ENCODE peak calls at places on chromosomes 3 and 15, in nine cellular contexts. I, H, W, D, O, E, Z, X and R are unnamed samples.

GRCh38 chr15:88454867-88455810 is 12.0 kb downstream of the MRPL46 start:
- DNase-seq in I (peak), H (peak), W (no peak), D (peak), O (no peak), E (peak), Z (peak), X (peak), R (peak)

GRCh38 chr3:100006570-100007271 is 107.6 kb downstream of the FILIP1L start:
- DNase-seq in I (no peak), H (no peak), W (no peak), D (no peak), O (no peak), E (no peak), Z (no peak), X (no peak), R (no peak)

GRCh38 chr15:34481370-34481769 is 43.8 kb upstream of the GOLGA8A start:
- DNase-seq in I (no peak), H (no peak), W (no peak), D (no peak), O (no peak), E (no peak), Z (no peak), X (no peak), R (no peak)

GRCh38 chr15:68816795-68817303 is 3.8 kb downstream of the ANP32A start:
- DNase-seq in I (peak), H (peak), W (no peak), D (no peak), O (no peak), E (peak), Z (no peak), X (no peak), R (no peak)

GRCh38 chr15:23857028-23857641 is 170.0 kb upstream of the NDN start:
- DNase-seq in I (no peak), H (peak), W (no peak), D (no peak), O (no peak), E (peak), Z (peak), X (no peak), R (no peak)

GRCh38 chr3:132033471-132033870 is 1.3 kb downstream of the CPNE4 start:
- DNase-seq in I (no peak), H (no peak), W (no peak), D (no peak), O (no peak), E (no peak), Z (no peak), X (no peak), R (no peak)

GRCh38 chr15:84859143-84859542 is 25.3 kb upstream of the SLC28A1 start:
- DNase-seq in I (no peak), H (peak), W (no peak), D (no peak), O (no peak), E (no peak), Z (no peak), X (no peak), R (no peak)

GRCh38 chr3:132161608-132162007 is 126.8 kb upstream of the CPNE4 start:
- DNase-seq in I (no peak), H (no peak), W (no peak), D (no peak), O (no peak), E (no peak), Z (no peak), X (no peak), R (no peak)

GRCh38 chr15:58135511-58136174 is 2.5 kb upstream of the AQP9 start:
- DNase-seq in I (no peak), H (no peak), W (no peak), D (no peak), O (no peak), E (no peak), Z (no peak), X (no peak), R (no peak)

GRCh38 chr15:58136731-58137130 is 1.4 kb upstream of the AQP9 start:
- DNase-seq in I (no peak), H (no peak), W (no peak), D (no peak), O (no peak), E (no peak), Z (no peak), X (no peak), R (no peak)

GRCh38 chr15:58139631-58140522 is 1.7 kb downstream of the AQP9 start:
- DNase-seq in I (no peak), H (no peak), W (no peak), D (no peak), O (peak), E (no peak), Z (no peak), X (no peak), R (no peak)

GRCh38 chr15:58138106-58138505 is at the start of gene AQP9:
- DNase-seq in I (no peak), H (no peak), W (no peak), D (no peak), O (no peak), E (no peak), Z (no peak), X (no peak), R (peak)

GRCh38 chr15:58137686-58138085 is 495 bp upstream of the AQP9 start:
- DNase-seq in I (no peak), H (no peak), W (no peak), D (no peak), O (no peak), E (no peak), Z (no peak), X (no peak), R (no peak)
- H3K4me3 ChIP-seq in I (no peak), H (no peak), W (no peak), D (no peak), O (no peak), E (no peak), Z (no peak), X (no peak), R (no peak)

GRCh38 chr3:118813472-118813871 is 221.2 kb downstream of the IGSF11 start:
- DNase-seq in I (no peak), H (no peak), W (no peak), D (no peak), O (no peak), E (no peak), Z (no peak), X (no peak), R (no peak)
- H3K4me3 ChIP-seq in I (no peak), H (no peak), W (no peak), D (no peak), O (no peak), E (no peak), Z (no peak), X (no peak), R (no peak)

GRCh38 chr3:9915252-9916141 is 1.4 kb upstream of the IL17RC start:
- DNase-seq in I (no peak), H (peak), W (peak), D (peak), O (peak), E (peak), Z (no peak), X (peak), R (peak)
- H3K4me3 ChIP-seq in I (no peak), H (peak), W (peak), D (peak), O (peak), E (peak), Z (peak), X (peak), R (peak)

DNA sequence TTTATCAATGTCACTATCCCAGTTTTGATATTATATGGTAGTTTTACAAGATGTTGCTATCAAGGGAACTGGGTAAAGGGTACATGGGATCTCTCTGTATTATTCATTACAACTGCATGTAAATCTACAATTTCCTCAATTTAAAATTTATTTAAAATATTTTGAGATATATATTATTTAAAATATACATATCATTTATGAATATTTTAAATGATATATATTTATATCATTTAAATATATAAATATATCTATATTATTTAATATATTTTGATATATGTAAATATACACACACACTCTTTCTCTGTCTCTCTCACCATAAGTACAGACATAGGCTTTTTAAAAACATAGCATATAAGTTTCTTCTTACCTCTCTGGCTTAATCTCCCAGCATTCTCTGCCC is 104.7 kb downstream of the TP63 start:
- DNase-seq in I (no peak), H (no peak), W (no peak), D (no peak), O (no peak), E (no peak), Z (no peak), X (no peak), R (no peak)
- H3K4me3 ChIP-seq in I (no peak), H (no peak), W (no peak), D (no peak), O (no peak), E (no peak), Z (no peak), X (no peak), R (no peak)

GRCh38 chr3:25654576-25654975 is 10.1 kb downstream of the TOP2B start:
- DNase-seq in I (no peak), H (no peak), W (no peak), D (no peak), O (no peak), E (no peak), Z (no peak), X (no peak), R (no peak)
- H3K4me3 ChIP-seq in I (no peak), H (no peak), W (no peak), D (no peak), O (no peak), E (no peak), Z (no peak), X (no peak), R (no peak)

DNA sequence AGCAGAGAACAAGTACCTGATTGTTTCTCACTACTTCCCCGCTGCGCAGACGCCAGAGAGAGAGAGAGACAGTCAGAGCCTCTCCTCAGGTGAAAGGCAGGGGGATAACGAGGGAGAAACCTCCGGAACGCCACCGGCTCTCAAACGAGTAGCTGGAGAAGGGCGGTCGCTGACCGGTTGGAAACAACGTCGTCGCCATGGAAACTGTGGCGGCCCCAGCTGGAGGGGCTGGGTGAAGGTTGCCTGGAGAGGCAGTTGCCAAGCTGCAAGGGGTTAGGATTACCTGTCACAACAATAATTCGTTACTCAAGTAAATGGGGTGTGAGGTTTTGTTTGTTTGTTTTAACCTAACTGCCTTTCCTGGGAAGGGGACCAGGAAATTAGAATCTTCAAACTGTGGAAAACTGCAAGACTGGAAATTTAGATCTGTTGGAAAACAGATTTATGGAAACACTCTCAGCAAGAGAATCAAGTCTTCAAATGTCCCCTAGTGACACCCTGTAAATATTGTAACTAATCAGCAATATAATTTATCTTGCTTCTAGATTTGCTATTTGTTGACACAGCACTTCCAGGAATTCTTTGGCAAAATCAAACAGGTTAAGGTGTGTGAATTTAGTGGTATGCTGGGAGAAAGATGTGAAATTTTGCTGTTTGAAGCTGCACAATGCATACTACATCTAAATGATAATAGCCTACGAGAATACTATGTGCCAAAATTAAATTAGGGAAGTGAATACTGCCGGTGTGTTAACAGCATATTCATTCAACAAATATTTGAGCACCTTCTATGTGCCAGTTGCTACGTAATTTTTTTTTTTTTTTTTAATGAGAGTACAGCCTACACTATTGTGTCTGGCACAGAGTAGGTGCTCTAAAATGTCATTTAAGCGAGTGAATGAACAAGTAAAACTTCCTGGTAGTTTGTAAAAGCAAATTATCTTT is at the start of gene DNAH12:
- DNase-seq in I (peak), H (peak), W (no peak), D (no peak), O (no peak), E (peak), Z (peak), X (no peak), R (no peak)
- H3K4me3 ChIP-seq in I (no peak), H (peak), W (peak), D (peak), O (no peak), E (peak), Z (no peak), X (peak), R (no peak)

DNA sequence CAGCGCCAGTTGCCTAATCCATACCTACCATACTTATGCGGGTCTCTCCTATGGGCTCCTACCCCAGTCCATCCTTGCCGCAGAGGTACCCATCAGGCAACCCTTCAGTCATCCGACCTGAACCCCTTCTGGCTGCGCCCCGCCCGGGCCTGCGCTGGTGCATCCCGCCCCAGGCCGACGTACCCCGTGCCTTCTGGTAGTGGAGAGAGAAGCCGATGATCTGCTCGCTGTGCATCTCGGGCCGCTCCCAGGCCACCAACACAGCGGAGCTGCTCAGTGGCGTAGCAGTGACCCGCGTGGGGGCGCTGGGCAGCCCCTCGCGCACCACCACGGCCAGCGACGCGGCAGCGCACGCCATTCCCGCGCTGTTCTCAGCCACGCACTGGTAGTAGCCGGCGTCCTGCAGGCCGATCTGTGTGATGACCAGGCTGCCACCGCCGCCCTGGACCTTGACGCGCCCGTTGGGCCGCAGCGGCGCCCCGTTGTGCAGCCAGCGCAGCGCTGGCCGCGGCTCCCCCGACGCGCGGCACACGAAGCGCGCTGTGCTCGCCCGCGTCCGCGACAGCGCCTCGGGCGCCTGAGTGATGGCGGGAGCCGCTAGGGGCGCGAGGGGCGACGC is 17.9 kb upstream of the IGDCC3 start:
- DNase-seq in I (no peak), H (no peak), W (no peak), D (no peak), O (no peak), E (no peak), Z (no peak), X (no peak), R (no peak)
- H3K4me3 ChIP-seq in I (no peak), H (no peak), W (peak), D (peak), O (no peak), E (no peak), Z (no peak), X (peak), R (no peak)

GRCh38 chr3:114872056-114872455 is 275.0 kb downstream of the ZBTB20 start:
- DNase-seq in I (no peak), H (no peak), W (no peak), D (no peak), O (no peak), E (no peak), Z (no peak), X (no peak), R (no peak)
- H3K4me3 ChIP-seq in I (no peak), H (no peak), W (no peak), D (no peak), O (no peak), E (no peak), Z (no peak), X (no peak), R (no peak)

GRCh38 chr3:113557374-113557773 is 25.0 kb downstream of the SIDT1 start:
- DNase-seq in I (no peak), H (no peak), W (no peak), D (no peak), O (no peak), E (peak), Z (peak), X (no peak), R (no peak)

GRCh38 chr3:113560265-113560664 is 27.9 kb downstream of the SIDT1 start:
- DNase-seq in I (no peak), H (no peak), W (no peak), D (no peak), O (no peak), E (no peak), Z (no peak), X (no peak), R (no peak)

GRCh38 chr3:113559011-113559410 is 26.7 kb downstream of the SIDT1 start:
- DNase-seq in I (no peak), H (no peak), W (no peak), D (no peak), O (no peak), E (no peak), Z (no peak), X (no peak), R (no peak)

GRCh38 chr3:113556556-113557335 is 24.4 kb downstream of the SIDT1 start:
- DNase-seq in I (no peak), H (peak), W (no peak), D (no peak), O (no peak), E (peak), Z (no peak), X (no peak), R (no peak)

DNA sequence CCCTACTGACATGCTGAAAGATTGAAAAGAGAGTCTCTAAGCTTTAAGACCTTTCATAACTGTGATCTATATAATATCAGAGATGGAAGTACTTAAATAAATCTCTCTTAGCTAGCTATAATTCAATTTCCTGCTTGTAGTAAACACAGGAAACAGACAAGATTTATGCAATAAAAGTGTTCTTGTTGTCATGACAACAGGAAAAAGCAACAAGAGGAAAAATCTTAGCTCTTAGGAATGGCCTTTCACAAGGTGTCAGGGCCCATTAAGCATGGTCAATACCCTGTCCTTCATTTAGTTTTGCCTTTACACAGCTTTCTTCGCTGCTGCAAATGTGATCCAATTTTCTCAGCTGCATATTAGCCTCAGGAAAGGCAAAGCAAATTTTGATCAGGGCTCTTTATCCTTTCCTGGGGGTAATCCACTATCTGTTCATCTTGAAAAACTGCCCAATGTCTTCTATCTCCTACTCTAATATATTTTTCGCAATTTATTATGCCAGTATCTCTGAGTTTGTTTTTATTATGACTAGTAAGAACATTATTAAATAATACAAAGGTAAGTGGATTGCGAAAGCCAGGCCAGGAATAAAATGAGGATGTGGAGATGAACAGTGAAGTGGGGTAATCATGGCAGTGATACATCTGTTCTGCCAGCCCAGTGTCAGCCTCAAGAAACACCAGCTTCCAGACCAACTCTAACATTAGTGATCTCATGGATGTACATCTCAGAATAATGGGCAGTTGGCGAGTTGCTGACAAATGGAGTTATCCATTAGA is 28.7 kb downstream of the SIDT1 start:
- DNase-seq in I (no peak), H (no peak), W (no peak), D (no peak), O (no peak), E (no peak), Z (no peak), X (no peak), R (no peak)
- H3K4me3 ChIP-seq in I (no peak), H (no peak), W (no peak), D (no peak), O (no peak), E (no peak), Z (no peak), X (no peak), R (no peak)

GRCh38 chr3:23876901-23877300 is 39.9 kb downstream of the NKIRAS1 start:
- DNase-seq in I (no peak), H (no peak), W (no peak), D (no peak), O (no peak), E (no peak), Z (no peak), X (no peak), R (no peak)
- H3K4me3 ChIP-seq in I (no peak), H (no peak), W (no peak), D (no peak), O (no peak), E (no peak), Z (no peak), X (no peak), R (no peak)